ENCODE peak calls at places on chromosomes 6 and 20, in seven cellular contexts. K, C, Z, W, Q, F and R are unnamed samples.

GRCh38 chr6:118307581-118307980 is 240.5 kb upstream of the PLN start:
- DNase-seq in F (no peak), C (no peak), Q (no peak), K (no peak), W (no peak), Z (no peak), R (no peak)

GRCh38 chr20:40536866-40537265 is 152.2 kb downstream of the MAFB start:
- DNase-seq in K (no peak), C (no peak), F (no peak), Q (no peak), Z (no peak), W (no peak), R (no peak)

GRCh38 chr20:16018881-16019280 is 554.4 kb downstream of the KIF16B start:
- DNase-seq in K (no peak), Z (no peak), W (no peak), C (no peak), F (no peak), Q (no peak), R (no peak)

GRCh38 chr20:41150664-41151063 is 13.3 kb downstream of the PLCG1 start:
- DNase-seq in Q (peak; percentile 29), F (no peak), K (no peak), W (no peak), C (no peak), Z (no peak), R (no peak)

GRCh38 chr6:26305097-26305841 is 59.7 kb upstream of the BTN3A2 start:
- DNase-seq in Q (peak; percentile 87), W (peak; percentile 69), C (no peak), F (peak; percentile 77), K (peak; percentile 66), Z (peak; percentile 61), R (no peak)

GRCh38 chr6:45483021-45483420 is 105.3 kb upstream of the SUPT3H start:
- DNase-seq in W (no peak), F (no peak), K (no peak), C (no peak), Q (peak; percentile 98), Z (no peak), R (no peak)

GRCh38 chr6:45880139-45880538 is 135.5 kb downstream of the CLIC5 start:
- DNase-seq in F (no peak), W (no peak), Z (no peak), Q (no peak), C (no peak), K (no peak), R (peak; percentile 20)

GRCh38 chr6:156949376-156949775 is 172.2 kb downstream of the ARID1B start:
- DNase-seq in K (no peak), C (no peak), Z (no peak), Q (peak; percentile 81), W (no peak), F (no peak), R (no peak)

GRCh38 chr20:58618694-58619540 is 32.2 kb upstream of the STX16 start:
- DNase-seq in W (no peak), C (no peak), Q (peak; percentile 82), F (peak; percentile 27), K (no peak), Z (no peak), R (no peak)

GRCh38 chr6:82751718-82752117 is 313.9 kb downstream of the UBE3D start:
- DNase-seq in W (no peak), C (no peak), F (no peak), Z (no peak), Q (no peak), K (no peak), R (no peak)

GRCh38 chr20:329851-330232 is 4.5 kb downstream of the SOX12 start:
- DNase-seq in Z (no peak), Q (no peak), C (no peak), W (no peak), F (no peak), K (no peak), R (no peak)

GRCh38 chr6:16849280-16850210 is 88.3 kb upstream of the ATXN1 start:
- DNase-seq in Z (no peak), F (no peak), W (no peak), C (peak; percentile 47), K (no peak), Q (peak; percentile 79), R (no peak)

GRCh38 chr6:161373905-161374451 is 100.1 kb upstream of the AGPAT4 start:
- DNase-seq in K (peak; percentile 64), W (peak; percentile 62), Q (peak; percentile 50), F (peak; percentile 81), Z (peak; percentile 33), C (peak; percentile 54), R (no peak)

GRCh38 chr6:118187568-118188164 is 280.6 kb downstream of the SLC35F1 start:
- DNase-seq in C (no peak), K (peak; percentile 31), W (no peak), Z (no peak), Q (no peak), F (no peak), R (no peak)

GRCh38 chr6:39301606-39302005 is 12.6 kb downstream of the KCNK17 start:
- DNase-seq in K (no peak), Q (no peak), Z (no peak), C (no peak), F (peak; percentile 70), W (no peak), R (no peak)

GRCh38 chr6:80454197-80454596 is 347.7 kb downstream of the BCKDHB start:
- DNase-seq in F (no peak), Q (peak; percentile 92), C (no peak), K (no peak), W (no peak), Z (peak; percentile 11), R (no peak)

DNA sequence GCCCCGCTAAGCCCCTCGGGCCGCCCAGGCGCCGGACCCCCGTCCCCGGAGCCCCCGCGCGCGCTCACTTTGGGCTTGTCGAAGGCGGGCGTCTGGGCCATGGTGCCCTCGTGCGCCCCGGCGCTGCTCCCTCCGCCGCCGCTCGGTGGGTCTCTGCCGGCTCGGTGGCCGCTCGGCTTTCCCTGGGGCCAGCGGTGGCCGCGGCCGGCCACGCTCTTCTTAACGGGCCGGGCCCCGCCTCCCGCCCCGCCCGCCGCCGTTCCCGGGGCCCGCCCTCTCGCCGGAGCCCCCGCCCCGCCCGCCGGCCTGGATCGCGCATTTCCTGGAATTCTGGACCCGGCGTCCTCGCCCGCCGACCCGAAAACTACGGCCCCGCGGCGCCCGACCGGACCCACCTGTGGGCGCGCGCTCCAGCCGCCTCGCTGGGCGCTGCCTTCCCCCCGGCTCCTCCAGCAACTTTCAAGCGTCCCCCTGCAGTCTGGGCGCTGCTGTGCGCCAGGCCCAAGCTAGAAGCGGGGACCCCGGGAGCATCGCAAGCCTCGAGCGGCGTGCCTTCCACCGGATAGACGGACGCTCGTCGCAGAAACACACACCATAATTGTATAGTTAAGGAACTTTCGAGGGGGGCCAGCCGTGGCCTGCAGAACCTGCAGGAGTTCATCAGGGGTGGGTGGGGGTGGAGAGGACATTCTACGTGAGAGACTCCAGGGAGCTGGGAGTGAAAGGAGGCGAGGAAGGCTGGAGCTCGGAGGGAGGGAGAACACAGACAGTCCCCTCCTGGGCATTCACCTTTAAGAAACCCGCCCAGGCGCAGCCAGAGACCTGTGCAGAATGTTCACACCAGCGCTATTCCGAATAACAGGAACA is at the start of gene ADA:
- DNase-seq in C (no peak), W (peak; percentile 57), Q (peak; percentile 21), K (peak; percentile 71), Z (peak; percentile 72), F (peak; percentile 89), R (no peak)
- TF ChIP-seq CTCF in C (no peak), W (no peak), Q (no peak), K (no peak), Z (peak; percentile 4), F (no peak), R (no peak)

GRCh38 chr6:5028921-5029320 is 25.1 kb upstream of the RPP40 start:
- DNase-seq in Q (no peak), F (peak; percentile 39), K (no peak), C (no peak), W (no peak), Z (no peak), R (no peak)
- H3K27ac ChIP-seq in Q (no peak overlapping the region), F (no peak overlapping the region), K (no peak overlapping the region), C (no peak overlapping the region), W (no peak overlapping the region), Z (no peak overlapping the region), R (no peak overlapping the region)

GRCh38 chr20:63392465-63393365 is 31.6 kb upstream of the CHRNA4 start:
- DNase-seq in F (no peak), C (no peak), Q (no peak), W (no peak), K (no peak), Z (no peak), R (no peak)
- H3K27me3 ChIP-seq in F (peaks cover 5% of the 10 kb centered on the region), C (no peaks in the 10 kb centered on the region), Q (peaks cover 20% of the 10 kb centered on the region), W (no peaks in the 10 kb centered on the region), K (no peaks in the 10 kb centered on the region), Z (peaks cover 96% of the 10 kb centered on the region), R (no peaks in the 10 kb centered on the region)

GRCh38 chr6:147467891-147468290 is 40.6 kb upstream of the SAMD5 start:
- DNase-seq in C (no peak), W (no peak), K (no peak), Z (no peak), Q (no peak), F (no peak), R (no peak)

GRCh38 chr6:147463651-147464050 is 44.8 kb upstream of the SAMD5 start:
- DNase-seq in C (no peak), Z (no peak), F (no peak), Q (no peak), W (no peak), K (no peak), R (no peak)

GRCh38 chr6:147467463-147467862 is 41.0 kb upstream of the SAMD5 start:
- DNase-seq in Z (no peak), K (no peak), Q (no peak), W (no peak), C (no peak), F (no peak), R (no peak)

GRCh38 chr6:147468634-147469033 is 39.9 kb upstream of the SAMD5 start:
- DNase-seq in K (no peak), W (no peak), F (peak; percentile 17), C (no peak), Q (no peak), Z (no peak), R (no peak)
- TF ChIP-seq CTCF in K (no peak), W (no peak), F (peak; percentile 38), C (peak; percentile 15), Q (no peak), Z (no peak), R (no peak)

DNA sequence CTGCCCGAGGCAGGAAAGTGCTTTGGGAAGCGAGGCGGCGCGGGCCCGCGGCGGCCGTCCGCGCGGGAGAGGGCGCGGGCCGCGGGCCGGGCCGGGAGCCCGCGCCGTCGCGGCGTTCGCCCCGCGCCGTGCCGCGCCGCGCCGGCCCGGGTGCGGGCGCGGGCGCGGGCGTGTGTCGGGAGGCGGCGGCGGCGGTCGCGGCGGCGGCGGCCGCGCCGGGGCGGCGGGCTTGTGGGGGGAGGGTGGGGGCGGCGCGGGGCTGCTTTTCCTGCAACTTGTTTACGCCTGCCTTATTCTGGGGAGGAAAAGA is 1.4 kb downstream of the L3MBTL3 start:
- DNase-seq in K (no peak), W (no peak), F (no peak), C (no peak), Z (no peak), Q (no peak), R (no peak)
- H3K27ac ChIP-seq in K (peak overlapping the region; percentile 66), W (peak overlapping the region; percentile 60), F (no peak overlapping the region), C (no peak overlapping the region), Z (peak overlapping the region; percentile 28), Q (peak overlapping the region; percentile 39), R (no peak overlapping the region)